ENCODE peak calls at places on chromosomes 5 and 9, in four cellular contexts. U, T, G and A are unnamed samples.

GRCh38 chr9:137323531-137324331 is 21.7 kb upstream of the NRARP start:
- DNase-seq in U (no peak), T (no peak), G (no peak), A (no peak)

GRCh38 chr5:173782671-173783101 is 105.5 kb upstream of the CPEB4 start:
- DNase-seq in U (no peak), T (no peak), G (no peak), A (no peak)

GRCh38 chr5:97019435-97020117 is 83.7 kb downstream of the LNPEP start:
- DNase-seq in T (peak; percentile 16), U (no peak), G (no peak), A (peak; percentile 55)

GRCh38 chr5:91434348-91434747 is 51.2 kb upstream of the ARRDC3 start:
- DNase-seq in G (no peak), T (no peak), U (no peak), A (no peak)

GRCh38 chr9:23962101-23962500 is 136.1 kb upstream of the ELAVL2 start:
- DNase-seq in G (no peak), T (no peak), U (peak; percentile 14), A (no peak)

GRCh38 chr9:32502459-32502858 is 23.5 kb downstream of the RIGI start:
- DNase-seq in T (no peak), G (peak; percentile 41), U (peak; percentile 86), A (no peak)

GRCh38 chr9:94805585-94805984 is 79.1 kb downstream of the AOPEP start:
- DNase-seq in U (peak; percentile 89), T (peak; percentile 66), G (peak; percentile 33), A (no peak)

GRCh38 chr9:78320030-78320693 is 23.2 kb downstream of the PSAT1 start:
- DNase-seq in G (no peak), U (no peak), T (no peak), A (no peak)

GRCh38 chr5:19547640-19548039 is 440.4 kb downstream of the CDH18 start:
- DNase-seq in U (peak; percentile 34), G (no peak), T (peak; percentile 27), A (no peak)

GRCh38 chr9:121748080-121748479 is 96.6 kb downstream of the DAB2IP start:
- DNase-seq in G (no peak), T (no peak), U (no peak), A (no peak)
- H3K4me2 ChIP-seq in G (peak overlapping the region; percentile 60), T (no peak overlapping the region), U (no peak overlapping the region), A (no peak overlapping the region)

GRCh38 chr9:135758870-135759269 is 56.9 kb downstream of the KCNT1 start:
- DNase-seq in T (no peak), U (no peak), G (no peak), A (no peak)

GRCh38 chr9:135756576-135756975 is 54.6 kb downstream of the KCNT1 start:
- DNase-seq in G (no peak), T (no peak), U (no peak), A (no peak)

GRCh38 chr9:135759676-135760300 is 57.8 kb downstream of the KCNT1 start:
- DNase-seq in T (no peak), U (no peak), G (no peak), A (no peak)

GRCh38 chr9:135758056-135758455 is 56.1 kb downstream of the KCNT1 start:
- DNase-seq in U (no peak), G (no peak), T (no peak), A (no peak)

DNA sequence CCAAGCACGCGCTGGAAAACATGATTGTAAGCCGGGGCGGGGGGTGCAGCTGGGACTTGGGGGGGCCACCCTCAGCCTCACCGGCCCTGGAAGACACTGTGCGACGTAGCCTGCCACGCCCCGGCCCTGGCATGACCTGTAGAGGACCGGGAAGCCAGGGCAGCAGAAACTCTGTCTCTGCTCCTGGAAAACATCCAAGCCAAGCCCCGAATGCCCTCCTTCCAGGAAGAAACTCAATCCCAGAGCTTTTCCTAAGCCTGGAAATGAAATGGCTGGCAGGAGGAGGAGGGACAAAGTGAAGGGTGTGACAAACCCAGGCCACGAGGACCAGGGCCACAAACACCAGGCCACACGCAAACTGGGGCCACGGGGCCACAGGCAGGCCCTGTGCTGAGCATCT is 55.4 kb downstream of the KCNT1 start:
- DNase-seq in U (no peak), T (no peak), G (no peak), A (no peak)
- TF ChIP-seq EZH2phosphoT487 in U (no peak), T (no peak), G (no peak), A (no peak)

GRCh38 chr5:135240781-135241360 is 158.2 kb downstream of the MACROH2A1 start:
- DNase-seq in T (no peak), G (no peak), U (no peak), A (no peak)

GRCh38 chr5:135241536-135241935 is 157.5 kb downstream of the MACROH2A1 start:
- DNase-seq in T (no peak), U (no peak), G (no peak), A (no peak)

GRCh38 chr5:135238622-135239460 is 160.2 kb downstream of the MACROH2A1 start:
- DNase-seq in G (no peak), U (no peak), T (no peak), A (no peak)

GRCh38 chr5:135239461-135240282 is 159.4 kb downstream of the MACROH2A1 start:
- DNase-seq in U (no peak), G (no peak), T (no peak), A (no peak)

DNA sequence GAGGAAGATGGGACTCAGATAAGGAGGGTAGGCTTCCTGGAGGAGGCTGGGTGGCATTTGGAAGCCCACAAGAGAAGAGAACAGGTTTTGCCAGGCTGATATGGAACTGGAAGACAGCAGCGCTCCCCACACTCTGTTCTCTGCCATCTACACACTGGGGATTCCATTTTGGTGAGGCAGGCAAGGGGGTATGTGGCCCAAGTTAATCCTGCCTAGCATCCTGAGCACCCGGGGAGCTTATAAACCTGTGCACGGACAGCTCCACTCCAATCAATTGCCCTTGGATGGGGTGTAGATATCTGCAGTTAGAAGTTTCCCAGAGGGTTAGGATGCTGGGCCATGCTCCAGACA is 158.8 kb downstream of the MACROH2A1 start:
- DNase-seq in U (no peak), T (no peak), G (no peak), A (no peak)
- H3K4me3 ChIP-seq in U (no peak overlapping the region), T (no peak overlapping the region), G (no peak overlapping the region), A (no peak overlapping the region)

GRCh38 chr5:156312897-156313680 is 13.9 kb upstream of the SGCD start:
- DNase-seq in G (no peak), T (no peak), U (no peak), A (no peak)
- H3K4me2 ChIP-seq in G (no peak overlapping the region), T (no peak overlapping the region), U (no peak overlapping the region), A (no peak overlapping the region)

GRCh38 chr5:109707531-109707930 is 17.8 kb downstream of the MAN2A1 start:
- DNase-seq in U (no peak), G (no peak), T (no peak), A (no peak)
- TF ChIP-seq EZH2phosphoT487 in U (no peak), G (no peak), T (no peak), A (no peak)

GRCh38 chr5:1884638-1885475 is 2.1 kb upstream of the IRX4 start:
- DNase-seq in G (no peak), T (no peak), U (no peak), A (peak; percentile 42)
- H3K4me3 ChIP-seq in G (no peak overlapping the region), T (no peak overlapping the region), U (no peak overlapping the region), A (no peak overlapping the region)

GRCh38 chr9:121485618-121486531 is 13.8 kb downstream of the GGTA1 start:
- DNase-seq in G (no peak), U (no peak), T (no peak), A (no peak)
- H3K4me2 ChIP-seq in G (no peak overlapping the region), U (no peak overlapping the region), T (no peak overlapping the region), A (no peak overlapping the region)